ENCODE peak calls at places on chromosomes 11 and 22, in six cellular contexts. I is fibroblast of lung, B is bronchial epithelial cell, J is GM10248, O is endothelial cell of umbilical vein, L is fibroblast of villous mesenchyme. G is an unnamed sample.
A peak's percentile ranks its signal among the peaks of the same experiment; 100 is the strongest.

GRCh38 chr11:33461726-33462125 is 204.5 kb downstream of the HIPK3 start:
- DNase-seq in O (no peak), B (peak; percentile 62), I (no peak), L (no peak), J (no peak), G (peak; percentile 19)

GRCh38 chr11:75432911-75433321 is at the start of gene KLHL35:
- DNase-seq in L (no peak), I (no peak), J (no peak), O (no peak), B (no peak), G (no peak)

GRCh38 chr11:848988-849824 is 6.6 kb downstream of the TSPAN4 start:
- DNase-seq in I (no peak), O (peak; percentile 28), B (no peak), J (peak; percentile 64), L (no peak), G (no peak)

GRCh38 chr22:21832291-21833290 is 34.9 kb downstream of the MAPK1 start:
- DNase-seq in I (no peak), B (no peak), J (no peak), L (peak; percentile 42), O (no peak), G (no peak)

GRCh38 chr11:119991022-119991404 is 146.9 kb downstream of the TRIM29 start:
- DNase-seq in I (no peak), J (no peak), L (no peak), B (no peak), O (no peak), G (no peak)

GRCh38 chr11:129694538-129694937 is 121.1 kb upstream of the TMEM45B start:
- DNase-seq in B (no peak), I (no peak), J (peak; percentile 17), L (no peak), O (no peak), G (peak; percentile 50)

GRCh38 chr11:379205-380094 is 10.2 kb downstream of the B4GALNT4 start:
- DNase-seq in B (no peak), L (no peak), I (no peak), O (no peak), J (no peak), G (no peak)

GRCh38 chr22:49515486-49515885 is 312.2 kb downstream of the BRD1 start:
- DNase-seq in B (peak; percentile 2), J (no peak), O (no peak), I (no peak), L (no peak), G (no peak)

GRCh38 chr11:86938900-86939880 is 16.0 kb downstream of the FZD4 start:
- DNase-seq in L (peak; percentile 77), J (peak; percentile 38), B (peak; percentile 65), O (peak; percentile 85), I (no peak), G (peak; percentile 60)

GRCh38 chr22:33332538-33332937 is 274.4 kb upstream of the SYN3 start:
- DNase-seq in L (no peak), I (peak; percentile 14), O (no peak), J (no peak), B (no peak), G (no peak)

GRCh38 chr11:43359432-43359818 is 705 bp downstream of the TTC17 start:
- DNase-seq in J (peak; percentile 31), L (peak; percentile 34), I (peak; percentile 28), B (peak; percentile 39), O (peak; percentile 58), G (peak; percentile 36)

GRCh38 chr22:37545703-37546435 is 14.4 kb upstream of the CDC42EP1 start:
- DNase-seq in L (peak; percentile 98), I (peak; percentile 95), J (no peak), B (peak; percentile 65), O (peak; percentile 95), G (peak; percentile 97)

GRCh38 chr11:9752091-9752490 is 88.2 kb downstream of the SWAP70 start:
- DNase-seq in O (no peak), J (no peak), L (peak; percentile 97), B (no peak), I (no peak), G (peak; percentile 14)

GRCh38 chr11:132475046-132475445 is 1057.3 kb downstream of the OPCML start:
- DNase-seq in I (peak; percentile 62), O (no peak), L (no peak), B (no peak), J (no peak), G (no peak)

GRCh38 chr11:62805044-62805892 is at the start of gene NXF1:
- DNase-seq in B (peak; percentile 83), L (peak; percentile 95), I (peak; percentile 88), J (peak; percentile 100), O (peak; percentile 97), G (peak; percentile 93)

GRCh38 chr11:111759778-111760407 is 6.3 kb downstream of the PPP2R1B start:
- DNase-seq in O (peak; percentile 26), L (no peak), J (no peak), B (no peak), I (no peak), G (no peak)

GRCh38 chr11:95182397-95182796 is 48.6 kb downstream of the SESN3 start:
- DNase-seq in I (no peak), B (peak; percentile 18), J (no peak), O (no peak), L (no peak), G (no peak)

GRCh38 chr11:110490886-110491285 is 61.1 kb downstream of the FDX1 start:
- DNase-seq in J (no peak), L (peak; percentile 75), I (peak; percentile 65), O (no peak), B (peak; percentile 76), G (peak; percentile 81)

GRCh38 chr11:86473991-86474833 is 99.5 kb downstream of the CCDC81 start:
- DNase-seq in O (peak; percentile 68), B (peak; percentile 79), I (peak; percentile 40), J (no peak), L (no peak), G (no peak)

GRCh38 chr11:14300661-14301304 is 58.2 kb downstream of the RRAS2 start:
- DNase-seq in J (peak; percentile 41), B (peak; percentile 72), I (peak; percentile 68), L (peak; percentile 80), O (peak; percentile 88), G (peak; percentile 75)

GRCh38 chr11:86809561-86809960 is 9.2 kb downstream of the PRSS23 start:
- DNase-seq in J (no peak), L (no peak), B (no peak), O (no peak), I (no peak), G (no peak)

GRCh38 chr11:19903620-19904069 is 191.0 kb downstream of the NAV2 start:
- DNase-seq in B (peak; percentile 65), O (peak; percentile 74), J (peak; percentile 47), I (peak; percentile 75), L (peak; percentile 78), G (peak; percentile 80)

GRCh38 chr22:44597616-44598015 is 99.6 kb upstream of the RTL6 start:
- DNase-seq in O (no peak), L (no peak), I (no peak), B (no peak), J (no peak), G (no peak)

GRCh38 chr11:71204294-71204693 is 48.1 kb downstream of the SHANK2 start:
- DNase-seq in O (no peak), B (no peak), I (no peak), L (no peak), J (no peak), G (no peak)

GRCh38 chr11:70135142-70136132 is 57.3 kb downstream of the ANO1 start:
- DNase-seq in J (no peak), I (peak; percentile 20), L (peak; percentile 37), O (no peak), B (no peak), G (no peak)

GRCh38 chr11:46127150-46127638 is 5.9 kb upstream of the PHF21A start:
- DNase-seq in B (peak; percentile 83), O (no peak), J (peak; percentile 54), L (peak; percentile 84), I (peak; percentile 40), G (peak; percentile 94)

GRCh38 chr11:22674470-22675426 is 8.3 kb downstream of the GAS2 start:
- DNase-seq in J (no peak), L (no peak), B (no peak), O (no peak), I (no peak), G (no peak)

GRCh38 chr11:118126082-118126838 is 26.4 kb downstream of the SCN4B start:
- DNase-seq in L (no peak), B (peak; percentile 81), O (no peak), J (no peak), I (peak; percentile 6), G (peak; percentile 38)

GRCh38 chr11:115459563-115459962 is 44.7 kb downstream of the CADM1 start:
- DNase-seq in L (no peak), J (no peak), O (no peak), B (no peak), I (peak; percentile 93), G (no peak)

GRCh38 chr22:27124336-27125023 is 467.1 kb downstream of the MIAT start:
- DNase-seq in O (no peak), I (peak; percentile 48), B (no peak), J (no peak), L (no peak), G (no peak)

GRCh38 chr22:38435010-38435409 is 20.0 kb downstream of the KCNJ4 start:
- DNase-seq in I (no peak), J (no peak), L (no peak), B (no peak), O (no peak), G (no peak)

GRCh38 chr11:75562048-75562835 is at the start of gene SERPINH1:
- DNase-seq in O (peak; percentile 71), I (peak; percentile 87), J (peak; percentile 90), L (peak; percentile 94), B (peak; percentile 76), G (peak; percentile 83)

GRCh38 chr11:66056541-66056940 is 4.4 kb downstream of the SF3B2 start:
- DNase-seq in J (no peak), B (no peak), L (no peak), I (no peak), O (no peak), G (no peak)

DNA sequence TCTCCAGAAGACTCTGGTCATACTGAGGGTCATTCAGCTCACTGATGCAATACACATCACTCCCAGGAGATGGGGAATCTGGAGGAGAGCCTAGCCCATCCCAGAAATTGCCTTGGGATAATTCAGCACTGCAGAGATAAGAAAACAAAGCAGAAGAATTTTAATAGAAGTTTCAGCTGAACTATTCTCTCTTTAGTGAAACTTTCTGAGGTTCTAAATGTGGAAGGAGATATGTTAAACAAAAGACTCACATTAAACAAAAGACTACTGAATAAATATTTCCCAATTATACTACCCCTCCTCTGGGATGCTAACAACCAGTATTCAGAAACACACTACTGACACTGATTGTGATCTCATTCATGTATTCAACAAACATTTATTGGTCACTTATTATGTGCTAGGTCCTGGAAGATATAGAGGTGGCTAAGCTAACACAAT is 47.8 kb downstream of the C2CD3 start:
- DNase-seq in L (no peak), O (no peak), B (no peak), I (peak; percentile 37), J (no peak), G (no peak)
- TF ChIP-seq CTCF in L (no peak), O (no peak), B (no peak), I (no peak), J (no peak), G (no peak)

GRCh38 chr22:46797355-46797754 is 34.9 kb downstream of the TBC1D22A start:
- DNase-seq in I (peak; percentile 29), J (no peak), B (peak; percentile 66), L (peak; percentile 40), O (no peak), G (peak; percentile 12)
- TF ChIP-seq CTCF in I (peak; percentile 13), J (no peak), B (peak; percentile 63), L (peak; percentile 35), O (peak; percentile 12), G (no peak)

GRCh38 chr11:64687204-64687603 is 35.8 kb downstream of the NRXN2 start:
- DNase-seq in J (no peak), B (no peak), L (no peak), I (no peak), O (peak; percentile 43), G (no peak)
- TF ChIP-seq CTCF in J (no peak), B (no peak), L (no peak), I (no peak), O (no peak), G (no peak)

GRCh38 chr11:104893876-104894275 is 4.4 kb downstream of the CASP12 start:
- DNase-seq in L (no peak), O (peak; percentile 69), J (no peak), B (no peak), I (no peak), G (no peak)
- TF ChIP-seq CTCF in L (no peak), O (no peak), J (no peak), B (no peak), I (no peak), G (no peak)